ENCODE peak calls at places on chromosomes 11 and 22, in four cellular contexts. I is cardiac muscle cell; G is aorta; M is CD8-positive, alpha-beta memory T cell. X is an unnamed sample.

GRCh38 chr11:575324-575995 is 810 bp upstream of the PHRF1 start:
- DNase-seq in I (no peak), G (no peak), M (no peak), X (peak)

GRCh38 chr11:46559815-46560214 is 34.0 kb downstream of the AMBRA1 start:
- DNase-seq in I (no peak), G (no peak), M (no peak), X (no peak)

GRCh38 chr11:9619004-9619403 is 44.9 kb upstream of the SWAP70 start:
- DNase-seq in I (no peak), G (no peak), M (no peak), X (no peak)

GRCh38 chr11:12569499-12570040 is 104.7 kb upstream of the TEAD1 start:
- DNase-seq in I (peak), G (no peak), M (no peak), X (no peak)

GRCh38 chr11:132430352-132431091 is 1060.1 kb downstream of the NTM start:
- DNase-seq in I (peak), G (no peak), M (no peak), X (peak)

GRCh38 chr11:134668796-134669195 is 256.8 kb upstream of the B3GAT1 start:
- DNase-seq in I (no peak), G (no peak), M (no peak), X (no peak)

GRCh38 chr11:102749101-102749725 is 24.5 kb upstream of the MMP8 start:
- DNase-seq in I (no peak), G (no peak), M (no peak), X (no peak)

GRCh38 chr11:134412508-134413333 is 679 bp upstream of the B3GAT1 start:
- DNase-seq in I (peak), G (peak), M (peak), X (peak)

GRCh38 chr11:62575156-62575555 is 1.5 kb upstream of the EEF1G start:
- DNase-seq in I (no peak), G (peak), M (no peak), X (no peak)

GRCh38 chr11:68914761-68915160 is 11.1 kb downstream of the IGHMBP2 start:
- DNase-seq in I (no peak), G (no peak), M (no peak), X (no peak)

GRCh38 chr11:720642-721346 is 14.8 kb downstream of the EPS8L2 start:
- DNase-seq in I (no peak), G (peak), M (no peak), X (no peak)

GRCh38 chr22:38233427-38233826 is 31.6 kb downstream of the MAFF start:
- DNase-seq in I (peak), G (no peak), M (no peak), X (no peak)

GRCh38 chr11:17267576-17267975 is 9.0 kb upstream of the NUCB2 start:
- DNase-seq in I (no peak), G (no peak), M (no peak), X (no peak)

GRCh38 chr22:50621491-50621880 is 6.5 kb downstream of the ARSA start:
- DNase-seq in I (no peak), G (no peak), M (peak), X (no peak)

GRCh38 chr11:7651140-7651551 is 22.2 kb downstream of the CYB5R2 start:
- DNase-seq in I (no peak), G (no peak), M (no peak), X (no peak)

GRCh38 chr22:49787861-49788260 is 39.8 kb downstream of the BRD1 start:
- DNase-seq in I (no peak), G (no peak), M (no peak), X (no peak)

GRCh38 chr22:25492950-25493790 is 71.3 kb upstream of the GRK3 start:
- DNase-seq in I (no peak), G (no peak), M (no peak), X (no peak)

GRCh38 chr11:73521621-73522020 is 76.3 kb downstream of the FAM168A start:
- DNase-seq in I (no peak), G (no peak), M (no peak), X (no peak)

GRCh38 chr11:9691865-9692264 is 28.0 kb downstream of the SWAP70 start:
- DNase-seq in I (no peak), G (no peak), M (no peak), X (no peak)

DNA sequence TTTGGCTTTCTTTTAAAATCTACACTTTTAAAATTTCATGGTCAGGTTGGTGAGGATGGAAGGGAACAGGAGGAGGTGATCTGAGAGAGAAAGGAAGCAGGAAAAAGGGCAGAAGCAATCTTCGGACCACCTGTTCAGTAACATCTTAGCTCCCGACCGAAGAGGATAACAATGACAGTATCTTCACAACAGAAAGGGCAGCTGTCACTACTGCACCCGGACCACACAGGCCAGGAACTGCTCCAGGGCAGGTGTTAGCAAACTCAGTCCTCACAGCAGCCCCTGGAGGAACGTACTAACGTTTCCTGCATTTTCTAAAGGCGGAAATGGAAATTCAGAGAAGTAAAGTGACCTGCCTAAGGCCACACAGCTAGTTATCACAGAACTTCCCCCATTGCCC is 16.8 kb downstream of the PTPN5 start:
- DNase-seq in I (no peak), G (no peak), M (no peak), X (no peak)
- H3K27ac ChIP-seq in I (no peak), G (no peak), M (no peak), X (no peak)

GRCh38 chr11:125166347-125166841 is 1.8 kb downstream of the PKNOX2 start:
- DNase-seq in I (peak), G (no peak), M (no peak), X (peak)

GRCh38 chr11:125166903-125167291 is 2.3 kb downstream of the PKNOX2 start:
- DNase-seq in I (no peak), G (no peak), M (no peak), X (no peak)

GRCh38 chr11:125168875-125169537 is 4.5 kb downstream of the PKNOX2 start:
- DNase-seq in I (peak), G (no peak), M (no peak), X (no peak)

GRCh38 chr11:125167954-125168821 is 3.6 kb downstream of the PKNOX2 start:
- DNase-seq in I (peak), G (no peak), M (no peak), X (no peak)

DNA sequence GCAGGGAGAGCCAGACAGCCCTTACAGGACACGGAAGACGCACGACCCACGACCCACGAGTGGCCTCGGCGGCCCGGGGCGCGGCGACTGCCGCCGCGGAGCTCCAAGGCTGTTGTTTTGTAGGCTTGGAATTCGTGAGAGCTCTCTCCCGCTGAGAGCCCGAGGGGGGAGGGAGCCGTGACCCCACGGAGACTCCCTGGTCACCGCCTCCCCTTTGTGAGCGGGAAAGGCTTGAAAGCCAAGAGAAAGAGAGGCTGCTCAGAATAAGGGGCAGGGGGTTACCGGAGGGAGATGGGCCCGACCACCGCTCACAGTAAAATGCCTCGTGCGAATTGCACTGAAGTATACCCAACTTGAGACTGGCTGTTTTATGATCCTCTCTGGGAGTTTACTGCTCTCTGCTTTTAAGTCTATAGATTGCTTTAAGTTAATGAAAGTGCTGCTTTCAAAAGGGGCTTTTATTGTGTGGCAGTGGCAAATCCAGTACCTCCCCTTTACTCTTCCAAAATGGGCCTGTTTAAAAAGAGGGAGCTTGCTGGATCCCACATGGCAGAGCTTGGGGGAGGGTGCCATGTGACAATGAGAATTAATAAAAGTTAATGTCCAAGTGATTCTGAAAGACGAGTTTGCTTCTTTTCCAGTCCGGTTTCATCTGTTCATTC is 2.9 kb downstream of the PKNOX2 start:
- DNase-seq in I (peak), G (peak), M (no peak), X (peak)
- H3K4me3 ChIP-seq in I (peak), G (no peak), M (no peak), X (no peak)

GRCh38 chr22:43825651-43826050 is 13.5 kb upstream of the EFCAB6 start:
- DNase-seq in I (no peak), G (no peak), M (no peak), X (no peak)

GRCh38 chr22:43824724-43825485 is 12.8 kb upstream of the EFCAB6 start:
- DNase-seq in I (no peak), G (no peak), M (no peak), X (no peak)

GRCh38 chr22:43821606-43822425 is 9.7 kb upstream of the EFCAB6 start:
- DNase-seq in I (no peak), G (no peak), M (no peak), X (no peak)

GRCh38 chr22:43823911-43824665 is 12.0 kb upstream of the EFCAB6 start:
- DNase-seq in I (no peak), G (no peak), M (no peak), X (no peak)

GRCh38 chr22:43823353-43823908 is 11.3 kb upstream of the EFCAB6 start:
- DNase-seq in I (no peak), G (no peak), M (no peak), X (no peak)
- H3K27ac ChIP-seq in I (no peak), G (no peak), M (no peak), X (no peak)

GRCh38 chr11:35555238-35555887 is 29.9 kb upstream of the PAMR1 start:
- DNase-seq in I (no peak), G (no peak), M (no peak), X (no peak)

GRCh38 chr11:35558468-35558867 is 33.1 kb upstream of the PAMR1 start:
- DNase-seq in I (peak), G (no peak), M (no peak), X (no peak)

GRCh38 chr11:35563413-35564245 is 38.2 kb upstream of the PAMR1 start:
- DNase-seq in I (peak), G (no peak), M (no peak), X (no peak)

GRCh38 chr11:35564246-35564595 is 38.8 kb upstream of the PAMR1 start:
- DNase-seq in I (no peak), G (no peak), M (no peak), X (no peak)

GRCh38 chr11:35559949-35560348 is 34.5 kb upstream of the PAMR1 start:
- DNase-seq in I (no peak), G (no peak), M (no peak), X (no peak)
- H3K4me3 ChIP-seq in I (no peak), G (no peak), M (no peak), X (no peak)

GRCh38 chr11:94639901-94640721 is 72.9 kb downstream of the PIWIL4 start:
- DNase-seq in I (no peak), G (peak), M (no peak), X (no peak)

GRCh38 chr11:94636388-94636787 is 69.2 kb downstream of the PIWIL4 start:
- DNase-seq in I (no peak), G (no peak), M (no peak), X (no peak)

GRCh38 chr11:94641167-94641761 is 74.1 kb downstream of the PIWIL4 start:
- DNase-seq in I (peak), G (peak), M (no peak), X (no peak)

GRCh38 chr11:94638902-94639373 is 71.8 kb downstream of the PIWIL4 start:
- DNase-seq in I (peak), G (no peak), M (no peak), X (no peak)

DNA sequence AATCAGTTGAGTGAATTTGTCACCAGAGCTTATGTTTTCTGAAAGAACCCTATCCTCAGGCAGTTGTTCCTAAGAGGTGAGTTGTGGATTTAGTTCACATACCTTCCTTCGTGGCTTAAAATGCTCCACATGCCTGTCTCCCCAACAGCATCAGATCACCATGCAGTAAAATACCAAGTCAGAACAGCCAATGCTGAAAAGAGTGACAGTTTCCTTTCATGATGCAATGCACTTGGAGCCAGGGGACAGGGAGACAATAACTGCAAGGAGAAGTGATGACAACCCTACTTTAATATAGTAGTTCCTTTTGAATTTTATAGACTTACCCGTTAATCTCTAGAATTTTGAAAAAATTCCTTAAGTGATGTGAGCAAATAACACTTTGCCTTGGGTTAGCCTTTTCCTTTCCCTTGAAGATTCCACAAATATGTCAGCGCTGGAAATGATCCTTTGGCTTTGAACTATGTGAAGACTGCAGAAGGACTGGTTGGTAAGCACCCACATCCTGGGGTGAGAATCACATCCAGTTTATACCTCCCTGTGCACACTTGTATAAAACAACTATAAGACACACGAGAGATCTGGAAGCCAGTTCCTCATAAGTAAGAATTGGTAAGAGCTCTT is 71.2 kb downstream of the PIWIL4 start:
- DNase-seq in I (peak), G (no peak), M (no peak), X (no peak)
- H3K27ac ChIP-seq in I (no peak), G (no peak), M (no peak), X (no peak)

GRCh38 chr11:83172551-83172950 is 15.6 kb downstream of the PCF11 start:
- DNase-seq in I (no peak), G (no peak), M (no peak), X (no peak)

GRCh38 chr11:83174008-83174407 is 17.1 kb downstream of the PCF11 start:
- DNase-seq in I (no peak), G (no peak), M (no peak), X (no peak)

GRCh38 chr11:83166193-83166866 is 9.4 kb downstream of the PCF11 start:
- DNase-seq in I (no peak), G (no peak), M (no peak), X (no peak)

GRCh38 chr11:83168756-83169155 is 11.8 kb downstream of the PCF11 start:
- DNase-seq in I (no peak), G (no peak), M (no peak), X (no peak)
- H3K4me3 ChIP-seq in I (no peak), G (no peak), M (no peak), X (no peak)

GRCh38 chr22:36301851-36302250 is 48.9 kb downstream of the APOL1 start:
- DNase-seq in I (no peak), G (no peak), M (no peak), X (no peak)
- H3K27ac ChIP-seq in I (no peak), G (no peak), M (no peak), X (no peak)

X was measured in thyroid gland.